ENCODE peak calls at places on chromosomes 13 and 19, in four cellular contexts. W is endodermal cell, N is stomach, X is A673. M is an unnamed sample. For H3K4me1 and H3K9me3, the result is how much of the 10 kb centered on the place peaks cover.

GRCh38 chr19:39671739-39672363 is 16.1 kb downstream of the LGALS16 start:
- DNase-seq in X (peak), W (peak), N (peak), M (peak)

GRCh38 chr19:11243798-11244169 is 4.4 kb downstream of the ANGPTL8 start:
- DNase-seq in W (no peak), N (no peak), X (no peak), M (no peak)

GRCh38 chr19:7524992-7525739 is 2.7 kb downstream of the MCOLN1 start:
- DNase-seq in X (no peak), N (no peak), W (no peak), M (no peak)

GRCh38 chr13:99656843-99657506 is 155.7 kb downstream of the TM9SF2 start:
- DNase-seq in X (peak), W (no peak), N (no peak), M (no peak)

GRCh38 chr19:21092107-21092506 is 10.1 kb downstream of the ZNF714 start:
- DNase-seq in N (no peak), X (peak), W (no peak), M (no peak)

GRCh38 chr13:106205871-106206270 is 329.6 kb downstream of the EFNB2 start:
- DNase-seq in X (no peak), W (peak), N (no peak), M (no peak)

GRCh38 chr19:11418518-11419506 is at the start of gene RGL3:
- DNase-seq in X (no peak), W (peak), N (peak), M (no peak)

GRCh38 chr19:33348301-33349010 is 25.1 kb upstream of the CEBPG start:
- DNase-seq in W (peak), X (no peak), N (no peak), M (no peak)

GRCh38 chr13:25171517-25172302 is at the start of gene AMER2:
- DNase-seq in W (peak), N (no peak), X (peak), M (peak)

GRCh38 chr19:5339950-5340636 is 519 bp downstream of the PTPRS start:
- DNase-seq in N (no peak), W (peak), X (peak), M (peak)
- TF ChIP-seq CTCF in N (no peak), W (peak), X (peak), M (peak)

DNA sequence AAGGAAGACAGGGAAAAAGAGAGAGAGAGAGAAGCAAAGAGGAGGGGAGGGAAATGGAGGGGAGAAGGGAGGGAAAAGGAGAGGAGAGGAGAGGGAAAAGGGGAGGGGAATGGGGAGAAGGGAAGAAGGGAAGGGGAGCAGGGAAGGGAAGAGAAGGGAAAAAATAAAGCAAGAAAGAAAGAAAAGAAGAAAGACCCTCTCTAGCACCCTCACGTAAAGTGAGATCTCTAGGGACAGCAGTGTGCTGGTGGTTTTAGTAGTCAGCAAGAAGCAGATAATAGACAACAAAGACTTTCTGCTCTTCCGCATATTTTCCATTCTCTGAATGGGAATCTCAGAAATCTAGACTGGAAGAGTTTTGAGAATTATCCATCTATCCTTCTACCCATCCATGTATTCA is 201.8 kb upstream of the RFC3 start:
- DNase-seq in W (no peak), N (no peak), X (no peak), M (no peak)
- H3K4me1 ChIP-seq in W (under half), N (under half), X (under half), M (under half)

GRCh38 chr13:19055611-19056010 is 126.0 kb downstream of the TUBA3C start:
- DNase-seq in W (no peak), N (no peak), X (no peak), M (no peak)
- H3K9me3 ChIP-seq in W (half or more), N (half or more), X (under half), M (under half)

GRCh38 chr13:114142640-114143490 is 10.4 kb upstream of the RASA3 start:
- DNase-seq in N (peak), W (peak), X (no peak), M (no peak)

GRCh38 chr13:114144606-114145244 is 12.3 kb upstream of the RASA3 start:
- DNase-seq in X (no peak), W (no peak), N (no peak), M (no peak)

GRCh38 chr13:114145256-114145655 is 12.8 kb upstream of the RASA3 start:
- DNase-seq in N (no peak), W (no peak), X (no peak), M (no peak)

GRCh38 chr13:114145722-114146121 is 13.3 kb upstream of the RASA3 start:
- DNase-seq in W (peak), X (no peak), N (no peak), M (no peak)

GRCh38 chr13:114143806-114144605 is 11.6 kb upstream of the RASA3 start:
- DNase-seq in W (peak), X (no peak), N (no peak), M (peak)
- TF ChIP-seq CTCF in W (peak), X (peak), N (no peak), M (peak)

M was measured in BE2C.